ENCODE peak calls at places on chromosome 13, in five cellular contexts. One of them, this sample, is unnamed.

GRCh38 chr13:104181526-104182231 is 1115.5 kb upstream of the SLC10A2 start:
- DNase-seq in epithelial cell of proximal tubule: no peak
- DNase-seq in skeletal muscle cell: no peak
- DNase-seq in fibroblast of lung: no peak
- DNase-seq in mucosa of descending colon: no peak
- DNase-seq in this sample: no peak

GRCh38 chr13:27263438-27263837 is 7.2 kb upstream of the RASL11A start:
- DNase-seq in epithelial cell of proximal tubule: no peak
- DNase-seq in skeletal muscle cell: no peak
- DNase-seq in fibroblast of lung: no peak
- DNase-seq in mucosa of descending colon: no peak
- DNase-seq in this sample: no peak

GRCh38 chr13:40629678-40630384 is 36.6 kb downstream of the FOXO1 start:
- DNase-seq in epithelial cell of proximal tubule: no peak
- DNase-seq in skeletal muscle cell: no peak
- DNase-seq in fibroblast of lung: no peak
- DNase-seq in mucosa of descending colon: no peak
- DNase-seq in this sample: no peak

GRCh38 chr13:104256701-104257100 is 1190.5 kb upstream of the SLC10A2 start:
- DNase-seq in epithelial cell of proximal tubule: no peak
- DNase-seq in skeletal muscle cell: no peak
- DNase-seq in fibroblast of lung: no peak
- DNase-seq in mucosa of descending colon: no peak
- DNase-seq in this sample: no peak

GRCh38 chr13:47289578-47289977 is 392.7 kb upstream of the HTR2A start:
- DNase-seq in epithelial cell of proximal tubule: no peak
- DNase-seq in skeletal muscle cell: no peak
- DNase-seq in fibroblast of lung: no peak
- DNase-seq in mucosa of descending colon: no peak
- DNase-seq in this sample: no peak

GRCh38 chr13:111187879-111188643 is 73.0 kb downstream of the ARHGEF7 start:
- DNase-seq in epithelial cell of proximal tubule: no peak
- DNase-seq in skeletal muscle cell: no peak
- DNase-seq in fibroblast of lung: peak; percentile 24
- DNase-seq in mucosa of descending colon: no peak
- DNase-seq in this sample: peak; percentile 47

GRCh38 chr13:24557121-24557520 is 44.5 kb upstream of the PARP4 start:
- DNase-seq in epithelial cell of proximal tubule: no peak
- DNase-seq in skeletal muscle cell: peak; percentile 14
- DNase-seq in fibroblast of lung: no peak
- DNase-seq in mucosa of descending colon: no peak
- DNase-seq in this sample: no peak

GRCh38 chr13:60398949-60399589 is 2.0 kb downstream of the TDRD3 start:
- DNase-seq in epithelial cell of proximal tubule: no peak
- DNase-seq in skeletal muscle cell: no peak
- DNase-seq in fibroblast of lung: peak; percentile 18
- DNase-seq in mucosa of descending colon: peak; percentile 51
- DNase-seq in this sample: peak; percentile 54

GRCh38 chr13:23724196-23724970 is 154.2 kb downstream of the TNFRSF19 start:
- DNase-seq in epithelial cell of proximal tubule: no peak
- DNase-seq in skeletal muscle cell: no peak
- DNase-seq in fibroblast of lung: no peak
- DNase-seq in mucosa of descending colon: no peak
- DNase-seq in this sample: no peak

GRCh38 chr13:51222510-51223283 is 499 bp downstream of the FAM124A start:
- DNase-seq in epithelial cell of proximal tubule: no peak
- DNase-seq in skeletal muscle cell: no peak
- DNase-seq in fibroblast of lung: no peak
- DNase-seq in mucosa of descending colon: no peak
- DNase-seq in this sample: peak; percentile 35

GRCh38 chr13:105059786-105060185 is 1475.7 kb downstream of the EFNB2 start:
- DNase-seq in epithelial cell of proximal tubule: no peak
- DNase-seq in skeletal muscle cell: no peak
- DNase-seq in fibroblast of lung: no peak
- DNase-seq in mucosa of descending colon: no peak
- DNase-seq in this sample: no peak

GRCh38 chr13:23985060-23985459 is 87.8 kb upstream of the C1QTNF9B start:
- DNase-seq in epithelial cell of proximal tubule: no peak
- DNase-seq in skeletal muscle cell: no peak
- DNase-seq in fibroblast of lung: no peak
- DNase-seq in mucosa of descending colon: no peak
- DNase-seq in this sample: no peak

GRCh38 chr13:48334534-48335127 is 31.1 kb downstream of the RB1 start:
- DNase-seq in epithelial cell of proximal tubule: no peak
- DNase-seq in skeletal muscle cell: no peak
- DNase-seq in fibroblast of lung: peak; percentile 71
- DNase-seq in mucosa of descending colon: peak; percentile 22
- DNase-seq in this sample: peak; percentile 61

GRCh38 chr13:65613004-65613403 is 1617.1 kb downstream of the PCDH9 start:
- DNase-seq in epithelial cell of proximal tubule: no peak
- DNase-seq in skeletal muscle cell: no peak
- DNase-seq in fibroblast of lung: no peak
- DNase-seq in mucosa of descending colon: no peak
- DNase-seq in this sample: no peak

GRCh38 chr13:57739089-57739488 is 107.5 kb downstream of the PCDH17 start:
- DNase-seq in epithelial cell of proximal tubule: no peak
- DNase-seq in skeletal muscle cell: no peak
- DNase-seq in fibroblast of lung: no peak
- DNase-seq in mucosa of descending colon: no peak
- DNase-seq in this sample: no peak

GRCh38 chr13:92896842-92897241 is 329.8 kb upstream of the GPC6 start:
- DNase-seq in epithelial cell of proximal tubule: peak; percentile 2
- DNase-seq in skeletal muscle cell: no peak
- DNase-seq in fibroblast of lung: peak; percentile 47
- DNase-seq in mucosa of descending colon: no peak
- DNase-seq in this sample: peak; percentile 49

GRCh38 chr13:19071161-19071936 is 110.3 kb downstream of the TUBA3C start:
- DNase-seq in epithelial cell of proximal tubule: no peak
- DNase-seq in skeletal muscle cell: no peak
- DNase-seq in fibroblast of lung: no peak
- DNase-seq in mucosa of descending colon: no peak
- DNase-seq in this sample: no peak

GRCh38 chr13:85985791-85986190 is 186.6 kb upstream of the SLITRK6 start:
- DNase-seq in epithelial cell of proximal tubule: no peak
- DNase-seq in skeletal muscle cell: peak; percentile 56
- DNase-seq in fibroblast of lung: peak; percentile 66
- DNase-seq in mucosa of descending colon: no peak
- DNase-seq in this sample: peak; percentile 10

GRCh38 chr13:40666905-40667621 is 622 bp upstream of the FOXO1 start:
- DNase-seq in epithelial cell of proximal tubule: no peak
- DNase-seq in skeletal muscle cell: no peak
- DNase-seq in fibroblast of lung: no peak
- DNase-seq in mucosa of descending colon: peak; percentile 58
- DNase-seq in this sample: peak; percentile 86

GRCh38 chr13:35988648-35989081 is 142.5 kb downstream of the DCLK1 start:
- DNase-seq in epithelial cell of proximal tubule: no peak
- DNase-seq in skeletal muscle cell: no peak
- DNase-seq in fibroblast of lung: peak; percentile 94
- DNase-seq in mucosa of descending colon: no peak
- DNase-seq in this sample: no peak

GRCh38 chr13:84393981-84394625 is 511.8 kb upstream of the SLITRK1 start:
- DNase-seq in epithelial cell of proximal tubule: no peak
- DNase-seq in skeletal muscle cell: no peak
- DNase-seq in fibroblast of lung: no peak
- DNase-seq in mucosa of descending colon: no peak
- DNase-seq in this sample: no peak

GRCh38 chr13:75264611-75265010 is 217.4 kb downstream of the TBC1D4 start:
- DNase-seq in epithelial cell of proximal tubule: no peak
- DNase-seq in skeletal muscle cell: no peak
- DNase-seq in fibroblast of lung: no peak
- DNase-seq in mucosa of descending colon: no peak
- DNase-seq in this sample: no peak

GRCh38 chr13:72648513-72649065 is 78.8 kb downstream of the MZT1 start:
- DNase-seq in epithelial cell of proximal tubule: no peak
- DNase-seq in skeletal muscle cell: no peak
- DNase-seq in fibroblast of lung: peak; percentile 9
- DNase-seq in mucosa of descending colon: no peak
- DNase-seq in this sample: peak; percentile 24

GRCh38 chr13:111031531-111031961 is 83.6 kb upstream of the ARHGEF7 start:
- DNase-seq in epithelial cell of proximal tubule: no peak
- DNase-seq in skeletal muscle cell: peak; percentile 56
- DNase-seq in fibroblast of lung: peak; percentile 59
- DNase-seq in mucosa of descending colon: no peak
- DNase-seq in this sample: peak; percentile 47

GRCh38 chr13:51444922-51445321 is 7.9 kb downstream of the INTS6 start:
- DNase-seq in epithelial cell of proximal tubule: no peak
- DNase-seq in skeletal muscle cell: no peak
- DNase-seq in fibroblast of lung: peak; percentile 81
- DNase-seq in mucosa of descending colon: no peak
- DNase-seq in this sample: no peak

GRCh38 chr13:110638253-110638652 is 22.9 kb downstream of the NAXD start:
- DNase-seq in epithelial cell of proximal tubule: no peak
- DNase-seq in skeletal muscle cell: no peak
- DNase-seq in fibroblast of lung: no peak
- DNase-seq in mucosa of descending colon: no peak
- DNase-seq in this sample: no peak

GRCh38 chr13:76293751-76294150 is 592.5 kb downstream of the KCTD12 start:
- DNase-seq in epithelial cell of proximal tubule: no peak
- DNase-seq in skeletal muscle cell: no peak
- DNase-seq in fibroblast of lung: peak; percentile 23
- DNase-seq in mucosa of descending colon: no peak
- DNase-seq in this sample: peak; percentile 39

DNA sequence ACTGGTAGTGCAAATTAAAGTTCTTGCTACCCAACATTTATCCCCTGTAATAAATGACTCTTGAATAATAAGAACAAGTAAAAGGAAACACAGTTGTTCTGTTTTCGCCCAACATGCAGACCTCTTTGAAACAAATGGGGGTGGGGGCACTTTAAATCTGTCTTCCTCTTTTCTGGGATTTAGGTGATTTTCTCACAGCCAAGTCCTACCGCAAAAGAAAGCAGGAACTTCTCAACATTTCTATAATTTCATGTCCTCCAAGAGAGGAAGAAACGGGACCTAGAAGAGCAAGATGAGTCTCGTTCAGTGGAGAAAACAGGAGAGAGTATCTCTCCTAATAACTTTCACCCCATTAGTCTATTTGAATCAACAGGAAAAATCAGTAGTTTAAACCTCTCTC is 3.4 kb downstream of the POU4F1 start:
- DNase-seq in epithelial cell of proximal tubule: no peak
- DNase-seq in skeletal muscle cell: no peak
- DNase-seq in fibroblast of lung: no peak
- DNase-seq in mucosa of descending colon: no peak
- DNase-seq in this sample: no peak
- H3K4me3 ChIP-seq in epithelial cell of proximal tubule: no peak overlapping the region
- H3K4me3 ChIP-seq in skeletal muscle cell: no peak overlapping the region
- H3K4me3 ChIP-seq in fibroblast of lung: no peak overlapping the region
- H3K4me3 ChIP-seq in mucosa of descending colon: no peak overlapping the region
- H3K4me3 ChIP-seq in this sample: no peak overlapping the region

DNA sequence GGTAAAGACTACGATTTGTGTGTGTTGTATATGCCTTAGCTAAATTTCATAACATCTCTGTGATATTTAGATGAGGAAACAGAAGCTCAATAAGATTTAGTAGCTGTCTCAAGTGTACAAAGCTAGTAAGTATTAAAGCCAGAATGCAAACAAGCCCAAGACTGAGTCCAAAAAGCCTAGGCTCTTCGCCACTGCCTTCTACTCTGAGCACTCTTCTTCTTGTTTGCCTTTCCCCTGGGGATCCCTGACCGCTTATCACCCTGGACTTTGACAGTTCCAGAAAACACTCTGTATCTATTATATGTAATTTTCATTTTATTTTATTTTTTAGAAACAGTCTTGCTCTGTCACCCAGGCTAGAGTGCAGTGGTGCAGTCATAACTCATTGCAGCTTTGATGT is 5.8 kb downstream of the TM9SF2 start:
- DNase-seq in epithelial cell of proximal tubule: no peak
- DNase-seq in skeletal muscle cell: no peak
- DNase-seq in fibroblast of lung: no peak
- DNase-seq in mucosa of descending colon: no peak
- DNase-seq in this sample: no peak
- H3K4me3 ChIP-seq in epithelial cell of proximal tubule: no peak overlapping the region
- H3K4me3 ChIP-seq in skeletal muscle cell: no peak overlapping the region
- H3K4me3 ChIP-seq in fibroblast of lung: no peak overlapping the region
- H3K4me3 ChIP-seq in mucosa of descending colon: no peak overlapping the region
- H3K4me3 ChIP-seq in this sample: no peak overlapping the region

GRCh38 chr13:99959538-99960230 is 11.9 kb downstream of the ZIC5 start:
- DNase-seq in epithelial cell of proximal tubule: no peak
- DNase-seq in skeletal muscle cell: no peak
- DNase-seq in fibroblast of lung: no peak
- DNase-seq in mucosa of descending colon: no peak
- DNase-seq in this sample: no peak
- H3K4me3 ChIP-seq in epithelial cell of proximal tubule: peak overlapping the region; percentile 27
- H3K4me3 ChIP-seq in skeletal muscle cell: peak overlapping the region; percentile 11
- H3K4me3 ChIP-seq in fibroblast of lung: no peak overlapping the region
- H3K4me3 ChIP-seq in mucosa of descending colon: no peak overlapping the region
- H3K4me3 ChIP-seq in this sample: peak overlapping the region; percentile 23

GRCh38 chr13:67229438-67230242 is 496 bp downstream of the PCDH9 start:
- DNase-seq in epithelial cell of proximal tubule: no peak
- DNase-seq in skeletal muscle cell: no peak
- DNase-seq in fibroblast of lung: peak; percentile 20
- DNase-seq in mucosa of descending colon: no peak
- DNase-seq in this sample: peak; percentile 6
- H3K4me3 ChIP-seq in epithelial cell of proximal tubule: peak overlapping the region; percentile 86
- H3K4me3 ChIP-seq in skeletal muscle cell: peak overlapping the region; percentile 99
- H3K4me3 ChIP-seq in fibroblast of lung: peak overlapping the region; percentile 66
- H3K4me3 ChIP-seq in mucosa of descending colon: no peak overlapping the region
- H3K4me3 ChIP-seq in this sample: peak overlapping the region; percentile 83

GRCh38 chr13:79482271-79482970 is 1.5 kb downstream of the NDFIP2 start:
- DNase-seq in epithelial cell of proximal tubule: no peak
- DNase-seq in skeletal muscle cell: no peak
- DNase-seq in fibroblast of lung: no peak
- DNase-seq in mucosa of descending colon: no peak
- DNase-seq in this sample: peak; percentile 22
- H3K4me3 ChIP-seq in epithelial cell of proximal tubule: peak overlapping the region; percentile 67
- H3K4me3 ChIP-seq in skeletal muscle cell: peak overlapping the region; percentile 69
- H3K4me3 ChIP-seq in fibroblast of lung: peak overlapping the region; percentile 90
- H3K4me3 ChIP-seq in mucosa of descending colon: peak overlapping the region; percentile 80
- H3K4me3 ChIP-seq in this sample: peak overlapping the region; percentile 85

GRCh38 chr13:21142766-21143165 is 33.6 kb downstream of the SKA3 start:
- DNase-seq in epithelial cell of proximal tubule: no peak
- DNase-seq in skeletal muscle cell: no peak
- DNase-seq in fibroblast of lung: no peak
- DNase-seq in mucosa of descending colon: no peak
- DNase-seq in this sample: no peak
- H3K4me3 ChIP-seq in epithelial cell of proximal tubule: no peak overlapping the region
- H3K4me3 ChIP-seq in skeletal muscle cell: no peak overlapping the region
- H3K4me3 ChIP-seq in fibroblast of lung: no peak overlapping the region
- H3K4me3 ChIP-seq in mucosa of descending colon: no peak overlapping the region
- H3K4me3 ChIP-seq in this sample: no peak overlapping the region

GRCh38 chr13:30622551-30622950 is 4.8 kb downstream of the USPL1 start:
- DNase-seq in epithelial cell of proximal tubule: no peak
- DNase-seq in skeletal muscle cell: no peak
- DNase-seq in fibroblast of lung: no peak
- DNase-seq in mucosa of descending colon: no peak
- DNase-seq in this sample: no peak
- H3K4me3 ChIP-seq in epithelial cell of proximal tubule: no peak overlapping the region
- H3K4me3 ChIP-seq in skeletal muscle cell: no peak overlapping the region
- H3K4me3 ChIP-seq in fibroblast of lung: no peak overlapping the region
- H3K4me3 ChIP-seq in mucosa of descending colon: no peak overlapping the region
- H3K4me3 ChIP-seq in this sample: no peak overlapping the region